ENCODE peak calls at places on chromosomes 6 and 20, in six cellular contexts. K is heart right ventricle, G is natural killer cell, Z is transverse colon, A is cardiac fibroblast, I is hepatocyte. S is an unnamed sample.

GRCh38 chr6:74557236-74557635 is 648.6 kb downstream of the COL12A1 start:
- DNase-seq in K (no peak), G (no peak), Z (no peak), A (no peak), I (no peak), S (no peak)

GRCh38 chr20:21173496-21174025 is 47.7 kb downstream of the KIZ start:
- DNase-seq in K (no peak), G (no peak), Z (no peak), A (peak; percentile 28), I (no peak), S (no peak)

GRCh38 chr6:46220351-46221220 is 49.8 kb upstream of the ENPP5 start:
- DNase-seq in K (no peak), G (no peak), Z (no peak), A (peak; percentile 36), I (no peak), S (peak; percentile 31)

GRCh38 chr6:151247510-151247909 is 7.7 kb downstream of the AKAP12 start:
- DNase-seq in K (no peak), G (no peak), Z (no peak), A (no peak), I (no peak), S (no peak)

GRCh38 chr6:113879186-113880096 is 22.3 kb downstream of the MARCKS start:
- DNase-seq in K (no peak), G (no peak), Z (peak; percentile 63), A (peak; percentile 85), I (peak; percentile 83), S (no peak)

GRCh38 chr6:128327890-128328289 is 192.5 kb downstream of the PTPRK start:
- DNase-seq in K (no peak), G (no peak), Z (peak; percentile 12), A (peak; percentile 69), I (peak; percentile 8), S (no peak)

GRCh38 chr20:23667666-23668065 is 21.2 kb downstream of the CST4 start:
- DNase-seq in K (no peak), G (no peak), Z (no peak), A (no peak), I (no peak), S (no peak)

GRCh38 chr6:139337830-139338229 is 36.6 kb downstream of the CITED2 start:
- DNase-seq in K (no peak), G (no peak), Z (no peak), A (no peak), I (no peak), S (no peak)

GRCh38 chr20:2767768-2768631 is 32.4 kb downstream of the CPXM1 start:
- DNase-seq in K (peak; percentile 41), G (no peak), Z (no peak), A (peak; percentile 46), I (no peak), S (no peak)

GRCh38 chr6:161498359-161498758 is 224.5 kb upstream of the AGPAT4 start:
- DNase-seq in K (no peak), G (no peak), Z (no peak), A (peak; percentile 62), I (peak; percentile 19), S (no peak)
- TF ChIP-seq CTCF in K (peak; percentile 19), G (no peak), Z (no peak), A (peak; percentile 36), I (peak; percentile 18), S (no peak)

GRCh38 chr6:16253399-16254144 is 15.2 kb downstream of the GMPR start:
- DNase-seq in K (no peak), G (no peak), Z (no peak), A (no peak), I (no peak), S (no peak)
- TF ChIP-seq CTCF in K (no peak), G (no peak), Z (no peak), A (no peak), I (no peak), S (no peak)

DNA sequence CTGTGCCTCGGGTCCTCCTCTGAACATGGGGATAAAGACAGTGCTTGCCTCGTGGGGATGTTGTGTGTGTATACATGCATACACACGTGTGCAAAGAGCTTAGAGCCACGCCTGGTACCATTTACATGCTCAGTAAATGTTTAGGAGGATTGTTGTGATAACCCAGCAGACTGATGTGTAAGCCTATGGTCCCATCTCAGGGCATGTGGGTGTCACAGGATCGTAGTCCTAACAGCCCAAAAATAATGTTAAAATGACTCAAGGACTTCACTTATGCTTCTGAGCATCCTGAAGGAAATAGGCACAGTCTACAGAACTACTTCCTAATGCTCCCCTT is 12.4 kb upstream of the BPI start:
- DNase-seq in K (no peak), G (no peak), Z (no peak), A (no peak), I (no peak), S (no peak)
- TF ChIP-seq CTCF in K (no peak), G (no peak), Z (no peak), A (no peak), I (no peak), S (no peak)

DNA sequence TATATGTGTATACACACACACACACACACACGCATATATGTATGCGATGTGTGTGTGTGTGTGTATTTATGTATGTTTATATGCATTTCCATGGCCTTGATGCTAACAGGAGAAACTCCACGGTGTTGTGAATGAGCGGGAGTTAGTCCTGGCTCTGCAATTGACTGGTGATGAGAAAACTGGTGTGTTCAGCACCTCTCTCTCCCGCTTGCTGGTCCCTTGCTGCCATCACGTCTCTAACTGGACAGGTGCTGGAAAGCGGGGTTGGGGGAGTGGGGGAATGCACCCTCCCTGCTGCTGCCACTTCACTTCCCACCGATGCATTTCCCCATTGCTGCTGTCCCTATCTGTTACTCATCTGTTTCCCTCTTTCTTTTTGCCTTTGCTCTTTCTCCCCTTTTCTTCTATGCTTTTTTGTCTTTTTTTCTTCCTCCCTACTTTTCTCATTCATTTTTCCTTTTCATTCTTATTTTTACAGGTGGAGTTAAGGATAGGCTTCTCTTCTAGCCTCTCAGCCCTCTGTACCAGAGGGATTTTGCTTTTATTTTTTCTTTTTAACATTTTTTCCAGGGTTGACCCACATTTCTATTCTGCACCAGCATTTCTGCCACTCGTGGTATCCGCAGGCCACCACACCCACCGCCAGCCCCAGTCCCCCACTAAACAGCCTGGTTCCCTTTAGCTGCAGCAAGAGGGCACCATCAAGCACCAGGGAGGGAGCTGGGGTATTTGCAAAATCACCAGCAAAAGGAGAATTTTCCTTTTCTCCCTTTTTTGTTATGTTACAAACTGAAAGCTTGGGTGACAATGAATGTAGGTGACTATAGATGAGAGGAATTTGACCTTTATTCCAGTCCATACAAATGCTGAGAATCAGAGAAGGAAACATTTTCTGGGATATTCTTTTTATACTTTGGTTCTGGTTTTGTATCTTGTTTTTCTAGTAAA is 115.6 kb downstream of the TCP11 start:
- DNase-seq in K (no peak), G (no peak), Z (no peak), A (peak; percentile 36), I (no peak), S (no peak)
- TF ChIP-seq CTCF in K (no peak), G (no peak), Z (peak; percentile 22), A (peak; percentile 28), I (no peak), S (no peak)

GRCh38 chr20:11098888-11099287 is 425.1 kb upstream of the JAG1 start:
- DNase-seq in K (no peak), G (no peak), Z (peak; percentile 46), A (no peak), I (no peak), S (no peak)
- TF ChIP-seq CTCF in K (no peak), G (no peak), Z (peak; percentile 41), A (no peak), I (peak; percentile 11), S (no peak)

GRCh38 chr6:104281370-104281769 is 578.3 kb downstream of the HACE1 start:
- DNase-seq in K (no peak), G (no peak), Z (no peak), A (no peak), I (no peak), S (no peak)
- TF ChIP-seq CTCF in K (no peak), G (no peak), Z (no peak), A (no peak), I (no peak), S (no peak)

GRCh38 chr20:63737940-63738686 is 1.5 kb upstream of the SLC2A4RG start:
- DNase-seq in K (no peak), G (no peak), Z (peak; percentile 52), A (no peak), I (peak; percentile 63), S (peak; percentile 47)

GRCh38 chr20:63738687-63739128 is 868 bp upstream of the SLC2A4RG start:
- DNase-seq in K (peak; percentile 78), G (no peak), Z (peak; percentile 80), A (peak; percentile 25), I (peak; percentile 81), S (no peak)

GRCh38 chr20:63737690-63737939 is 1.2 kb downstream of the LIME1 start:
- DNase-seq in K (no peak), G (no peak), Z (no peak), A (no peak), I (no peak), S (no peak)

GRCh38 chr20:63735859-63736718 is at the start of gene LIME1:
- DNase-seq in K (no peak), G (peak; percentile 63), Z (peak; percentile 83), A (no peak), I (peak; percentile 14), S (peak; percentile 52)

DNA sequence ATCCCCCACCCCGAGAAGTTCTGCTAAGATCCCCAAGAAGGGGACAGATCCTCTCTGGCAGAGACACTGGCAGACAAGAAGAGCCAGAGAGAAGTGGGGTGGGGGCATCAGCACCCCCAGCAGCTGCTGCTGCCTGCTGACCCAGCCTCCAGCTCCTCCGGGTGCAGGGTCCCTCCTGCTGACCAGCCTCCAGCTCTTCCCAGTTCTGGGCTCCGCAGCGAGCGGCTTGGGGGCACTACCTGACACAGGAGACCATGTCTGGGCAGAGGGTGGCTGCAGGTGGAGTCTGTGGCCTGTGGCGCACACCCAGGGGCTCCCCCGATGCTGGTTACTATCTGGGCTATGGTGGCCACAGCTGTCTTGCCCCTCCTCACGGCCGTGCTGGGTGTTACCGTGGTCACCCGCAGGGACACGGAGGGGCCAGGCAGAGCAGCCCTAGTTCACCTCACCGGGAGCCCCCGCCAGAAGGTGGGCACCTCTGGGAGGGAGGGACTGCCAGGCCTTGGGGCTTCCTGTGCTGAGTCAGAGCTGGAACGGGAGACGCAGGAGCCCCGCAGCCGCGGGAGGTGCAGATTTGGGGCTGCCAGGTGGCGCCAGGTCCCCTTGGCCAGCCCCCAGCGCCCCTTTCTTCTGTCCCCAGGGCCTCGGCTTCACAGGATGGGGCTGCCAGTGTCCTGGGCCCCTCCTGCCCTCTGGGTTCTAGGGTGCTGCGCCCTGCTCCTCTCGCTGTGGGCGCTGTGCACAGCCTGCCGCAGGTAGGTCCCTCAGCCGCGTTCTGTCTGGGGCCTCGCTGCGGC is 627 bp downstream of the LIME1 start:
- DNase-seq in K (no peak), G (peak; percentile 55), Z (peak; percentile 54), A (no peak), I (peak; percentile 37), S (peak; percentile 58)
- TF ChIP-seq CTCF in K (no peak), G (no peak), Z (no peak), A (no peak), I (no peak), S (no peak)

DNA sequence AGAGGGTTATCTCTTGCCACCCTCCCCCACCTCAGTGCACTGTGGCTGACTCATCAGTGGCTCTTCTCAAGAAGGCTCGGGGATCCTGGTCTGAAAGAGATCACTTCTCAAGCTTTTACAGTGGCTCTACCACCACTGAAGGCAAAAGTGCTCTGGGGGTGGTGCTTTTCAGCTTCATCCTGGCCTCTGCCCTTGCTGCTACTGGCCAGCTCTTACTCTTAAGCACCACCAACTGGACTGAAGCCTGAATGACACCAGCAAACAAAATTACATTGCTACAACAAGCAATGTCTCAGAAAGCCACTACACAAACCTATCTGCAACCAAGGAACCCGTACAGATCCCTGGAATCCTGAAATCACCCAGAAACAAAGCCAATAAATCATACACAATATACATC is 402.1 kb downstream of the EPHA7 start:
- DNase-seq in K (no peak), G (no peak), Z (no peak), A (no peak), I (peak; percentile 19), S (no peak)
- TF ChIP-seq CTCF in K (no peak), G (no peak), Z (no peak), A (no peak), I (peak; percentile 8), S (no peak)

GRCh38 chr20:19688031-19688806 is 69.8 kb upstream of the RIN2 start:
- DNase-seq in K (peak; percentile 76), G (no peak), Z (peak; percentile 78), A (peak; percentile 97), I (peak; percentile 83), S (no peak)
- TF ChIP-seq CTCF in K (peak; percentile 46), G (no peak), Z (peak; percentile 58), A (peak; percentile 80), I (peak; percentile 63), S (no peak)

S was measured in activated B cell treated with CpG ODN at 0.5 μM for 24 hours.